ENCODE peak calls at places on chromosomes 13 and 19, in four cellular contexts. One of them, this sample, is unnamed.

GRCh38 chr19:12841094-12841493 is 2.8 kb downstream of the MAST1 start:
- DNase-seq in fibroblast of pulmonary artery: peak
- DNase-seq in AG04450: no peak
- DNase-seq in brain microvascular endothelial cell: no peak
- DNase-seq in this sample: peak

GRCh38 chr19:16726916-16727315 is 7.3 kb downstream of the NWD1 start:
- DNase-seq in AG04450: no peak
- DNase-seq in fibroblast of pulmonary artery: no peak
- DNase-seq in brain microvascular endothelial cell: no peak
- DNase-seq in this sample: no peak

GRCh38 chr19:9597027-9597426 is 12.7 kb upstream of the ZNF121 start:
- DNase-seq in fibroblast of pulmonary artery: peak
- DNase-seq in brain microvascular endothelial cell: peak
- DNase-seq in AG04450: no peak
- DNase-seq in this sample: peak

GRCh38 chr13:40406405-40407138 is 259.9 kb downstream of the FOXO1 start:
- DNase-seq in fibroblast of pulmonary artery: peak
- DNase-seq in AG04450: peak
- DNase-seq in brain microvascular endothelial cell: peak
- DNase-seq in this sample: peak

GRCh38 chr19:51246153-51246552 is 4.7 kb upstream of the SIGLECL1 start:
- DNase-seq in brain microvascular endothelial cell: peak
- DNase-seq in AG04450: no peak
- DNase-seq in fibroblast of pulmonary artery: no peak
- DNase-seq in this sample: no peak

GRCh38 chr19:53101518-53101917 is 1.7 kb downstream of the ZNF160 start:
- DNase-seq in brain microvascular endothelial cell: peak
- DNase-seq in fibroblast of pulmonary artery: no peak
- DNase-seq in AG04450: no peak
- DNase-seq in this sample: peak

GRCh38 chr13:52779028-52779612 is 39.5 kb upstream of the CNMD start:
- DNase-seq in brain microvascular endothelial cell: no peak
- DNase-seq in fibroblast of pulmonary artery: no peak
- DNase-seq in AG04450: no peak
- DNase-seq in this sample: no peak

GRCh38 chr19:49506575-49507105 is 5.8 kb upstream of the FCGRT start:
- DNase-seq in brain microvascular endothelial cell: no peak
- DNase-seq in fibroblast of pulmonary artery: peak
- DNase-seq in AG04450: no peak
- DNase-seq in this sample: peak

GRCh38 chr19:12163841-12164240 is 945 bp downstream of the ZNF136 start:
- DNase-seq in brain microvascular endothelial cell: no peak
- DNase-seq in AG04450: no peak
- DNase-seq in fibroblast of pulmonary artery: peak
- DNase-seq in this sample: peak

GRCh38 chr19:6221878-6222746 is 57.7 kb downstream of the MLLT1 start:
- DNase-seq in brain microvascular endothelial cell: no peak
- DNase-seq in AG04450: no peak
- DNase-seq in fibroblast of pulmonary artery: no peak
- DNase-seq in this sample: no peak

GRCh38 chr19:30060872-30061556 is 119.0 kb downstream of the URI1 start:
- DNase-seq in brain microvascular endothelial cell: no peak
- DNase-seq in AG04450: no peak
- DNase-seq in fibroblast of pulmonary artery: no peak
- DNase-seq in this sample: no peak

GRCh38 chr13:111929036-111929616 is 137.8 kb upstream of the SOX1 start:
- DNase-seq in brain microvascular endothelial cell: no peak
- DNase-seq in AG04450: no peak
- DNase-seq in fibroblast of pulmonary artery: no peak
- DNase-seq in this sample: no peak

GRCh38 chr19:2326699-2327360 is 1.6 kb downstream of the LSM7 start:
- DNase-seq in fibroblast of pulmonary artery: no peak
- DNase-seq in brain microvascular endothelial cell: no peak
- DNase-seq in AG04450: no peak
- DNase-seq in this sample: no peak

GRCh38 chr19:28168557-28168956 is 1044.4 kb downstream of the UQCRFS1 start:
- DNase-seq in fibroblast of pulmonary artery: no peak
- DNase-seq in AG04450: no peak
- DNase-seq in brain microvascular endothelial cell: no peak
- DNase-seq in this sample: no peak

GRCh38 chr19:28170066-28170465 is 1042.9 kb downstream of the UQCRFS1 start:
- DNase-seq in AG04450: no peak
- DNase-seq in brain microvascular endothelial cell: no peak
- DNase-seq in fibroblast of pulmonary artery: no peak
- DNase-seq in this sample: no peak

GRCh38 chr19:28164214-28164613 is 1048.7 kb downstream of the UQCRFS1 start:
- DNase-seq in brain microvascular endothelial cell: no peak
- DNase-seq in AG04450: no peak
- DNase-seq in fibroblast of pulmonary artery: no peak
- DNase-seq in this sample: no peak

GRCh38 chr19:28169168-28169862 is 1043.6 kb downstream of the UQCRFS1 start:
- DNase-seq in fibroblast of pulmonary artery: no peak
- DNase-seq in AG04450: no peak
- DNase-seq in brain microvascular endothelial cell: no peak
- DNase-seq in this sample: no peak

GRCh38 chr19:28166025-28166424 is 1046.9 kb downstream of the UQCRFS1 start:
- DNase-seq in brain microvascular endothelial cell: no peak
- DNase-seq in AG04450: no peak
- DNase-seq in fibroblast of pulmonary artery: no peak
- DNase-seq in this sample: no peak
- TF ChIP-seq CTCF in brain microvascular endothelial cell: no peak
- TF ChIP-seq CTCF in AG04450: no peak
- TF ChIP-seq CTCF in fibroblast of pulmonary artery: no peak
- TF ChIP-seq CTCF in this sample: no peak

GRCh38 chr19:45971260-45971902 is 2.3 kb downstream of the NOVA2 start:
- DNase-seq in brain microvascular endothelial cell: no peak
- DNase-seq in AG04450: no peak
- DNase-seq in fibroblast of pulmonary artery: no peak
- DNase-seq in this sample: no peak
- H3K4me3 ChIP-seq in brain microvascular endothelial cell: no peak
- H3K4me3 ChIP-seq in AG04450: no peak
- H3K4me3 ChIP-seq in fibroblast of pulmonary artery: peak
- H3K4me3 ChIP-seq in this sample: no peak

GRCh38 chr19:942133-942645 is 16.4 kb downstream of the ARID3A start:
- DNase-seq in AG04450: no peak
- DNase-seq in brain microvascular endothelial cell: no peak
- DNase-seq in fibroblast of pulmonary artery: no peak
- DNase-seq in this sample: no peak

GRCh38 chr19:939922-940321 is 14.1 kb downstream of the ARID3A start:
- DNase-seq in brain microvascular endothelial cell: no peak
- DNase-seq in fibroblast of pulmonary artery: no peak
- DNase-seq in AG04450: no peak
- DNase-seq in this sample: no peak

GRCh38 chr19:939439-939838 is 13.6 kb downstream of the ARID3A start:
- DNase-seq in fibroblast of pulmonary artery: no peak
- DNase-seq in AG04450: no peak
- DNase-seq in brain microvascular endothelial cell: no peak
- DNase-seq in this sample: no peak

GRCh38 chr19:941292-942132 is 15.7 kb downstream of the ARID3A start:
- DNase-seq in brain microvascular endothelial cell: no peak
- DNase-seq in AG04450: no peak
- DNase-seq in fibroblast of pulmonary artery: no peak
- DNase-seq in this sample: no peak

GRCh38 chr19:940591-941291 is 14.9 kb downstream of the ARID3A start:
- DNase-seq in brain microvascular endothelial cell: no peak
- DNase-seq in AG04450: peak
- DNase-seq in fibroblast of pulmonary artery: no peak
- DNase-seq in this sample: peak
- TF ChIP-seq CTCF in brain microvascular endothelial cell: no peak
- TF ChIP-seq CTCF in AG04450: no peak
- TF ChIP-seq CTCF in fibroblast of pulmonary artery: no peak
- TF ChIP-seq CTCF in this sample: no peak

GRCh38 chr19:14405380-14405757 is 13.8 kb downstream of the DDX39A start:
- DNase-seq in brain microvascular endothelial cell: no peak
- DNase-seq in fibroblast of pulmonary artery: no peak
- DNase-seq in AG04450: no peak
- DNase-seq in this sample: no peak
- H3K4me3 ChIP-seq in brain microvascular endothelial cell: no peak
- H3K4me3 ChIP-seq in fibroblast of pulmonary artery: no peak
- H3K4me3 ChIP-seq in AG04450: no peak
- H3K4me3 ChIP-seq in this sample: no peak

DNA sequence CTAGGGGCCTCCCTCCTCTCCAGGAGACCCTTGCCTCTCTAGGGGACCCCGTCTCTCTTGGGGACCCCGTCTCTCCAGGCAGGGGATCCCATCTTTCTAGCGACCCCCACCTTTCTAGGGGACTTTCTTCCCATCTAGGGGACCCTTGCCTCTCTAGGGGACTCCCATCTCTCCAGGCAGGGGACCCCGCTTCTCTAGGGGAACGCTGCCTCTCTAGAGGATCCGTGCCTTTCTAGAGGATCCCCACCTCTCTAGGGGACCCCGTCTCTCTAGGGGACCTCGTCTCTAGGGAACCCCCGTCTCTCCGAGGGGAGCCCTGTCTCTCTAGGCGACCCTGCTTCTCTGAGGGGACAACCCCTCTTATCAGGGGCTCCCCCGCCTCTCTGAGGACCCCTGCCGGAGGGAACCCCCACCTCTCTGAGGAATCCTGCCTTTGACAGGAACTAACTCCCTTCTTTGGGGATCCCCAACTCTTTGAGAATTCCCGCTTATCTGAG is 19.1 kb upstream of the GATAD2A start:
- DNase-seq in AG04450: no peak
- DNase-seq in fibroblast of pulmonary artery: no peak
- DNase-seq in brain microvascular endothelial cell: no peak
- DNase-seq in this sample: no peak
- TF ChIP-seq CTCF in AG04450: peak
- TF ChIP-seq CTCF in fibroblast of pulmonary artery: peak
- TF ChIP-seq CTCF in brain microvascular endothelial cell: peak
- TF ChIP-seq CTCF in this sample: peak

DNA sequence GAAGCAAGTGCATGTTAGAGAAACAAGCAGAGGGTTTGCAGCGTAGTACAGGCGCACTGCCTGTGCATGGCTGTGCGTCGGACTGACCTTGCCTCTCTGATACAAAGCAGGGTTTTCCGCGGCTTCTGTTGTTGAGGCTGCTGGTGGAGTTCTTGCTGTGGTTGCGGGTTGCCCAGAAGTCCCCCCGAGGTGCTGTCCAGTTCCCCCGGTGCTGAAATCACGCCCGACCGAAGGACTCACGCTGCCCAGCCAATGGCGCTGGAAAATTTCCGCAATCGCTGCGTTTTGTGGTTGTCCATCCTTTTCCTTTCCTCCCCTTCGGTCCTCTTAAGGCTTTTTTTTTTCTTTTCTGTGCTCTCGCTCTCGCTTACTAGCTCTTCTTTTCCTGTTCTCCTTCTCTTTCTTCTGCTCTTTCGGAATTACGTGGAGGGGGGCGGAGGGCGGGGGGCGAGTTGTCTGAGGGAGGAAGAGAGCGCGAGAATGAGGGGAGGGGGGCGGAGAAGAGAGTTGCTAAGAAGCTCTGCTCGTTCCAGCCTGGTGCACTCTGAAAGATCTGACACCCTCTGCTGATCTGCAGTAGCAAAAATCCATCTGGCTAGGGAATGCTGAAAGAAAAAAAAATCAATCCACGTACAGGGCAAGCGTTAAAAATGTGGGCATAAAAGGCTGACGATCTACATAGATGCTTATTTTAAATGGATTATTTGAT is at the start of gene SLITRK1:
- DNase-seq in brain microvascular endothelial cell: peak
- DNase-seq in fibroblast of pulmonary artery: peak
- DNase-seq in AG04450: peak
- DNase-seq in this sample: peak
- H3K4me3 ChIP-seq in brain microvascular endothelial cell: peak
- H3K4me3 ChIP-seq in fibroblast of pulmonary artery: peak
- H3K4me3 ChIP-seq in AG04450: peak
- H3K4me3 ChIP-seq in this sample: no peak

DNA sequence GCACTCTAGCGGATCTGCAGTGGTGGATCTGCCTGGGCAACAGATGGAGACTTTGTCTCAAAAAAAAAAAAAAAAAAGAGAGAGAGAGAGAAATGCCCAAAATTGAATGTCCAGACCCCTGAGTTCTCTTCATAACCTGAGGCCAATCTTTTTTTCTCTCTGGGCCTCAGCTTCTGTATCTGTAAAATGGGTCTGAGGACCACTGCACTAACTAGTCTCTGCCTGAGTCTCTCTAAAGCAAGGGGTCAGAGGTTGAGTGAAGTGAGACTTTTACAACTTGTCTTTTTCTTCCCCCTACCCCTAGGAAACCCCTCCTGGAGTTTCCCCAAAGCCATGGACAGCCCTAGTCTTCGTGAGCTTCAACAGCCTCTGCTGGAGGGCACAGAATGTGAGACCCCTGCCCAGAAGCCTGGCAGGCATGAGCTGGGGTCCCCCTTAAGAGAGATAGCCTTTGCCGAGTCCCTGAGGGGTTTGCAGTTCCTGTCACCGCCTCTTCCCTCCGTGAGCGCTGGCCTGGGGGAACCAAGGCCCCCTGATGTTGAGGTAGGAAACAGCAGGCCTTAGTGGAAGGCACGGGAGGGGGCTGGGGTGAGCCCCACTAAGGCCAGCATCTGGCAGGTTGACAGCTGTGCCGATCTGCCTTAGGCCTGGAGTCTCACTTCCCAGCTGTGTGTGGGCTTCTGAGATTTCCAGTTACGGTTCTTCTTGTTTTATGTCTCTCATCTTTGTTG is 1.8 kb downstream of the TMEM91 start:
- DNase-seq in brain microvascular endothelial cell: no peak
- DNase-seq in AG04450: no peak
- DNase-seq in fibroblast of pulmonary artery: no peak
- DNase-seq in this sample: no peak
- TF ChIP-seq CTCF in brain microvascular endothelial cell: peak
- TF ChIP-seq CTCF in AG04450: peak
- TF ChIP-seq CTCF in fibroblast of pulmonary artery: no peak
- TF ChIP-seq CTCF in this sample: no peak